ENCODE peak calls at places on chromosomes 3 and 15, in four cellular contexts. One of them, this sample, is unnamed.

GRCh38 chr3:80213076-80213475 is 445.3 kb upstream of the ROBO1 start:
- DNase-seq in HCT116: no peak
- DNase-seq in K562: no peak
- DNase-seq in GM12878: no peak
- DNase-seq in this sample: no peak

GRCh38 chr3:11479230-11479620 is 164.5 kb downstream of the VGLL4 start:
- DNase-seq in HCT116: no peak
- DNase-seq in K562: no peak
- DNase-seq in GM12878: no peak
- DNase-seq in this sample: no peak

GRCh38 chr15:48406911-48407310 is 75.7 kb downstream of the DUT start:
- DNase-seq in HCT116: no peak
- DNase-seq in K562: peak; percentile 12
- DNase-seq in GM12878: no peak
- DNase-seq in this sample: no peak

GRCh38 chr3:168024537-168024941 is 71.2 kb downstream of the GOLIM4 start:
- DNase-seq in HCT116: peak; percentile 82
- DNase-seq in K562: no peak
- DNase-seq in GM12878: peak; percentile 21
- DNase-seq in this sample: no peak

GRCh38 chr15:101242160-101242998 is 9.5 kb downstream of the CHSY1 start:
- DNase-seq in HCT116: no peak
- DNase-seq in K562: no peak
- DNase-seq in GM12878: peak; percentile 74
- DNase-seq in this sample: no peak

GRCh38 chr15:25798207-25798931 is 64.8 kb downstream of the ATP10A start:
- DNase-seq in HCT116: no peak
- DNase-seq in K562: no peak
- DNase-seq in GM12878: no peak
- DNase-seq in this sample: no peak

GRCh38 chr3:124498891-124499290 is 231.4 kb upstream of the UMPS start:
- DNase-seq in HCT116: no peak
- DNase-seq in K562: no peak
- DNase-seq in GM12878: no peak
- DNase-seq in this sample: no peak

GRCh38 chr15:81419304-81419943 is 45.4 kb upstream of the TMC3 start:
- DNase-seq in HCT116: no peak
- DNase-seq in K562: no peak
- DNase-seq in GM12878: no peak
- DNase-seq in this sample: no peak

GRCh38 chr3:194189243-194189791 is 53.4 kb downstream of the HES1 start:
- DNase-seq in HCT116: no peak
- DNase-seq in K562: no peak
- DNase-seq in GM12878: no peak
- DNase-seq in this sample: no peak

GRCh38 chr3:114294940-114295480 is 1.2 kb downstream of the TIGIT start:
- DNase-seq in HCT116: no peak
- DNase-seq in K562: no peak
- DNase-seq in GM12878: no peak
- DNase-seq in this sample: no peak

GRCh38 chr3:9015250-9015649 is 52.0 kb upstream of the RAD18 start:
- DNase-seq in HCT116: no peak
- DNase-seq in K562: no peak
- DNase-seq in GM12878: no peak
- DNase-seq in this sample: no peak

GRCh38 chr3:131231710-131232348 is 149.7 kb upstream of the NUDT16 start:
- DNase-seq in HCT116: no peak
- DNase-seq in K562: no peak
- DNase-seq in GM12878: no peak
- DNase-seq in this sample: peak; percentile 2

GRCh38 chr15:38920966-38921365 is 356.4 kb upstream of the RASGRP1 start:
- DNase-seq in HCT116: no peak
- DNase-seq in K562: no peak
- DNase-seq in GM12878: no peak
- DNase-seq in this sample: no peak

GRCh38 chr3:42690766-42691680 is 5.7 kb downstream of the KLHL40 start:
- DNase-seq in HCT116: no peak
- DNase-seq in K562: no peak
- DNase-seq in GM12878: no peak
- DNase-seq in this sample: no peak

GRCh38 chr15:44075535-44075934 is 119.5 kb downstream of the FRMD5 start:
- DNase-seq in HCT116: no peak
- DNase-seq in K562: no peak
- DNase-seq in GM12878: no peak
- DNase-seq in this sample: no peak

GRCh38 chr3:10437272-10437994 is 68.0 kb downstream of the ATP2B2 start:
- DNase-seq in HCT116: no peak
- DNase-seq in K562: no peak
- DNase-seq in GM12878: peak; percentile 48
- DNase-seq in this sample: no peak

GRCh38 chr3:180990494-180990893 is 958 bp upstream of the DNAJC19 start:
- DNase-seq in HCT116: no peak
- DNase-seq in K562: no peak
- DNase-seq in GM12878: no peak
- DNase-seq in this sample: no peak

GRCh38 chr3:186616299-186616617 is 3.4 kb downstream of the AHSG start:
- DNase-seq in HCT116: no peak
- DNase-seq in K562: no peak
- DNase-seq in GM12878: no peak
- DNase-seq in this sample: no peak

GRCh38 chr3:168212664-168213255 is 117.0 kb upstream of the GOLIM4 start:
- DNase-seq in HCT116: no peak
- DNase-seq in K562: no peak
- DNase-seq in GM12878: no peak
- DNase-seq in this sample: no peak

GRCh38 chr3:45546636-45547201 is 47.8 kb upstream of the LIMD1 start:
- DNase-seq in HCT116: peak; percentile 13
- DNase-seq in K562: peak; percentile 78
- DNase-seq in GM12878: no peak
- DNase-seq in this sample: peak; percentile 16

GRCh38 chr3:30604566-30604965 is 1.8 kb upstream of the TGFBR2 start:
- DNase-seq in HCT116: no peak
- DNase-seq in K562: no peak
- DNase-seq in GM12878: no peak
- DNase-seq in this sample: no peak

GRCh38 chr3:63355809-63356208 is 77.7 kb downstream of the SYNPR start:
- DNase-seq in HCT116: no peak
- DNase-seq in K562: no peak
- DNase-seq in GM12878: no peak
- DNase-seq in this sample: no peak

GRCh38 chr15:89303986-89304385 is 30.6 kb downstream of the POLG start:
- DNase-seq in HCT116: no peak
- DNase-seq in K562: no peak
- DNase-seq in GM12878: no peak
- DNase-seq in this sample: no peak

GRCh38 chr3:129599607-129600006 is 6.9 kb downstream of the PLXND1 start:
- DNase-seq in HCT116: no peak
- DNase-seq in K562: peak; percentile 45
- DNase-seq in GM12878: no peak
- DNase-seq in this sample: no peak

GRCh38 chr3:20154928-20155327 is 31.1 kb downstream of the SGO1 start:
- DNase-seq in HCT116: no peak
- DNase-seq in K562: no peak
- DNase-seq in GM12878: no peak
- DNase-seq in this sample: no peak

GRCh38 chr3:148716657-148717056 is 19.0 kb downstream of the AGTR1 start:
- DNase-seq in HCT116: no peak
- DNase-seq in K562: no peak
- DNase-seq in GM12878: no peak
- DNase-seq in this sample: no peak

GRCh38 chr3:190526787-190527767 is 13.2 kb downstream of the IL1RAP start:
- DNase-seq in HCT116: no peak
- DNase-seq in K562: no peak
- DNase-seq in GM12878: no peak
- DNase-seq in this sample: peak; percentile 57

GRCh38 chr3:187713504-187713903 is 11.1 kb upstream of the RTP2 start:
- DNase-seq in HCT116: no peak
- DNase-seq in K562: peak; percentile 23
- DNase-seq in GM12878: no peak
- DNase-seq in this sample: peak; percentile 61

GRCh38 chr3:177491301-177492031 is 294.2 kb upstream of the TBL1XR1 start:
- DNase-seq in HCT116: no peak
- DNase-seq in K562: no peak
- DNase-seq in GM12878: no peak
- DNase-seq in this sample: no peak

GRCh38 chr3:186239321-186239720 is 122.7 kb downstream of the DGKG start:
- DNase-seq in HCT116: no peak
- DNase-seq in K562: no peak
- DNase-seq in GM12878: no peak
- DNase-seq in this sample: no peak

GRCh38 chr3:126142652-126143051 is 37.7 kb downstream of the ALDH1L1 start:
- DNase-seq in HCT116: no peak
- DNase-seq in K562: no peak
- DNase-seq in GM12878: no peak
- DNase-seq in this sample: no peak

GRCh38 chr3:79018671-79019136 is 749.1 kb downstream of the ROBO1 start:
- DNase-seq in HCT116: no peak
- DNase-seq in K562: no peak
- DNase-seq in GM12878: no peak
- DNase-seq in this sample: peak; percentile 16

GRCh38 chr15:96053039-96054021 is 277.2 kb upstream of the NR2F2 start:
- DNase-seq in HCT116: peak; percentile 16
- DNase-seq in K562: peak; percentile 31
- DNase-seq in GM12878: no peak
- DNase-seq in this sample: peak; percentile 22

GRCh38 chr3:190865419-190865818 is 2.9 kb upstream of the GMNC start:
- DNase-seq in HCT116: no peak
- DNase-seq in K562: no peak
- DNase-seq in GM12878: no peak
- DNase-seq in this sample: peak; percentile 2

GRCh38 chr3:129911261-129911861 is 17.9 kb upstream of the TMCC1 start:
- DNase-seq in HCT116: no peak
- DNase-seq in K562: no peak
- DNase-seq in GM12878: no peak
- DNase-seq in this sample: no peak

GRCh38 chr3:32734756-32735155 is 49.8 kb downstream of the CNOT10 start:
- DNase-seq in HCT116: no peak
- DNase-seq in K562: no peak
- DNase-seq in GM12878: no peak
- DNase-seq in this sample: no peak

GRCh38 chr3:32733631-32734229 is 48.7 kb downstream of the CNOT10 start:
- DNase-seq in HCT116: peak; percentile 19
- DNase-seq in K562: peak; percentile 25
- DNase-seq in GM12878: peak; percentile 4
- DNase-seq in this sample: peak; percentile 62
- TF ChIP-seq ZBTB33 in HCT116: no peak
- TF ChIP-seq ZBTB33 in K562: no peak
- TF ChIP-seq ZBTB33 in GM12878: no peak
- TF ChIP-seq ZBTB33 in this sample: no peak

DNA sequence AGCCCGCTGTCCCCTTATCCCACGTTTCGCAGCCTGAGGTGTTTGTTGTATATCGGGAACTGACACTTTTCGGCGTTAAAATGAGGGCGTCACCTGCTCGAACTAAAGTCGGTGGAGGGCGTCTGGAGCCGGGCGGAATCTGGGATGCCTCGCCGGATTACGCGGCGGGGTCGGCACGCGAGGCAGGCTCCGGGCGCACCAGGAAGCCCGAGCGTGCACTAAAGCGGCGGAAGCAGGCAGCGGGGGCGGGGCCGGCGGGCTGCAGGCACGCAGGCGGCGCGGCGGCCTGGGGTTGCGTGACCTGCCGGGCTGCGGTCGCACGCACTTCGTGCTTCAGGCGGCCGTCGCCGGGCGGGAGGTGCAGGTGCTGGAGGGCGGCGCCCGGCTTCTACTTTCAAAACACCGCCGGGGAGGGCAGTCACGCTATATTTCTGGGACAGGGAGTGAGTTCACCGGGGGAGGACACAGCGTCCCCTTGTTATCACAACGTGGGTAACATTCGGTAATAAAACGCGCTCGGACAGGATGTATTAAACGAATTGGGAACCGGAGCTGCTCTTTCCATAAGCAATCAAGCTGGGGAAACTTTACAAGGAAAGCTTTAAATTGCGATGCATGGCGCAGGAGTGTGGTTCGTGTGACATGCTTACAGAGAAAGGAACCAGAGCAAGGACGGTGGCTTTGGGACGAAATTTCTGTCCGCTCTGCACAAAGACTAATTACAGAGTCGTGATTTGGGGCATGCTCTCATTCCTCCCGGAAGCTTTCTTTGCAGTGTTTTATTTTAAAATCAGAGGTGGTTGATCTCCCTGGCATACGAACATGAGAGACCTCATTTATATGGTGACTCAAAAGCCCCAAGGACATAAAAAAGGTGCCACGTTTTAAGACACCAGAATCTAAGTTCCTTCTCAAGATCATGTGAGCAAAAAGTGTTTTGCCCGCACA is 9.1 kb upstream of the LEKR1 start:
- DNase-seq in HCT116: peak; percentile 77
- DNase-seq in K562: peak; percentile 58
- DNase-seq in GM12878: peak; percentile 55
- DNase-seq in this sample: no peak
- TF ChIP-seq EZH2 in HCT116: no peak
- TF ChIP-seq EZH2 in K562: no peak
- TF ChIP-seq EZH2 in GM12878: no peak
- TF ChIP-seq EZH2 in this sample: no peak

DNA sequence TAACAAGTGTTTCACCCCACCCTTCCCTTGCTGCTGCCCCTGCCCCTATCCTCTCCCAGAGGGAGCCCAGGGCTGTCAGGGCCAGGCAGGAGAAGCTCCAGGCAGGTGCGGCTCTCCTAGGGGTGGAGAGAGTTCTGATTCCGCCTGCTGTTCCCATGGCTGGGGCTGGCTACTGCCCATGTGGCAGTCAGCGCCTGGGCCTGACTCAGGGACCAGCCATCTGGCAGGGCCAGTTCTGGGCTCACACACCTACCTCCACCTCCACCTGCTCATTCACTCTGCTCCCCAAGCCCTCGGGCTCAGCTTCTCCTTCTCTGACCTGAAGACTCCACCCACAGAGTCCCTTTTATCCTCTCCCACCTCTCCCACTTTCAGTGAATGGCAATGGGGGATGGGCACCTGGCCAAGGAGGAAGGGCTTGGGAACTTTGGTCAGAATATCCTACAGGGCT is 23.4 kb downstream of the AMOTL2 start:
- DNase-seq in HCT116: no peak
- DNase-seq in K562: no peak
- DNase-seq in GM12878: no peak
- DNase-seq in this sample: no peak
- TF ChIP-seq ZBTB33 in HCT116: no peak
- TF ChIP-seq ZBTB33 in K562: no peak
- TF ChIP-seq ZBTB33 in GM12878: no peak
- TF ChIP-seq ZBTB33 in this sample: no peak

GRCh38 chr15:75170203-75170602 is 31.5 kb upstream of the C15orf39 start:
- DNase-seq in HCT116: no peak
- DNase-seq in K562: no peak
- DNase-seq in GM12878: no peak
- DNase-seq in this sample: no peak
- TF ChIP-seq EZH2 in HCT116: no peak
- TF ChIP-seq EZH2 in K562: no peak
- TF ChIP-seq EZH2 in GM12878: no peak
- TF ChIP-seq EZH2 in this sample: no peak

GRCh38 chr3:110101361-110101760 is 764.0 kb upstream of the DPPA4 start:
- DNase-seq in HCT116: no peak
- DNase-seq in K562: no peak
- DNase-seq in GM12878: no peak
- DNase-seq in this sample: no peak
- TF ChIP-seq ZBTB33 in HCT116: no peak
- TF ChIP-seq ZBTB33 in K562: no peak
- TF ChIP-seq ZBTB33 in GM12878: no peak
- TF ChIP-seq ZBTB33 in this sample: no peak